ENCODE peak calls at places on chromosomes 4 and X, in nine cellular contexts. K is AG09309, Z is upper lobe of right lung, R is tibial artery, B is heart right ventricle, W is K562, M is suprapubic skin, D is transverse colon, H is stomach. L is an unnamed sample.

GRCh38 chrX:139907078-139907477 is 25.8 kb downstream of the ATP11C start:
- DNase-seq in K (no peak), Z (no peak), R (no peak), B (no peak), W (no peak), M (no peak), D (no peak), H (no peak), L (no peak)

GRCh38 chrX:150211988-150212387 is 151.1 kb upstream of the MAMLD1 start:
- DNase-seq in K (no peak), Z (no peak), R (no peak), B (no peak), W (no peak), M (no peak), D (no peak), H (no peak), L (no peak)

GRCh38 chr4:73407227-73407673 is 3.2 kb downstream of the ALB start:
- DNase-seq in K (no peak), Z (no peak), R (no peak), B (no peak), W (no peak), M (no peak), D (no peak), H (no peak), L (no peak)

GRCh38 chrX:154818916-154819770 is 13.9 kb upstream of the MPP1 start:
- DNase-seq in K (no peak), Z (no peak), R (no peak), B (no peak), W (no peak), M (no peak), D (no peak), H (no peak), L (no peak)

GRCh38 chrX:69503835-69504625 is at the start of gene NALF2:
- DNase-seq in K (no peak), Z (peak; percentile 75), R (no peak), B (peak; percentile 56), W (peak; percentile 26), M (no peak), D (peak; percentile 40), H (peak; percentile 58), L (no peak)

GRCh38 chrX:39443240-39443639 is 642.0 kb downstream of the MID1IP1 start:
- DNase-seq in K (no peak), Z (no peak), R (no peak), B (no peak), W (no peak), M (no peak), D (no peak), H (no peak), L (no peak)

GRCh38 chr4:110049951-110050925 is 137.6 kb downstream of the EGF start:
- DNase-seq in K (no peak), Z (no peak), R (no peak), B (no peak), W (peak; percentile 65), M (no peak), D (peak; percentile 40), H (peak; percentile 47), L (peak; percentile 31)

GRCh38 chrX:78886550-78886949 is 58.6 kb upstream of the P2RY10 start:
- DNase-seq in K (no peak), Z (no peak), R (no peak), B (no peak), W (no peak), M (no peak), D (no peak), H (no peak), L (peak; percentile 0)

GRCh38 chr4:127930175-127930574 is 34.8 kb downstream of the MFSD8 start:
- DNase-seq in K (no peak), Z (no peak), R (no peak), B (no peak), W (no peak), M (no peak), D (no peak), H (no peak), L (no peak)

GRCh38 chr4:67743194-67743593 is 11.0 kb downstream of the GNRHR start:
- DNase-seq in K (no peak), Z (no peak), R (no peak), B (no peak), W (no peak), M (no peak), D (no peak), H (no peak), L (no peak)

GRCh38 chr4:73381214-73381613 is 22.9 kb upstream of the ALB start:
- DNase-seq in K (no peak), Z (no peak), R (no peak), B (no peak), W (no peak), M (no peak), D (no peak), H (no peak), L (no peak)

GRCh38 chr4:158930573-158930972 is 161.7 kb downstream of the FNIP2 start:
- DNase-seq in K (no peak), Z (no peak), R (no peak), B (no peak), W (no peak), M (no peak), D (no peak), H (no peak), L (no peak)

GRCh38 chr4:68904786-68905185 is 46.8 kb downstream of the UGT2A3 start:
- DNase-seq in K (no peak), Z (no peak), R (no peak), B (no peak), W (no peak), M (no peak), D (peak; percentile 25), H (no peak), L (no peak)

GRCh38 chr4:150943831-150944230 is 71.3 kb downstream of the LRBA start:
- DNase-seq in K (no peak), Z (no peak), R (no peak), B (no peak), W (no peak), M (no peak), D (no peak), H (no peak), L (no peak)

GRCh38 chrX:40172169-40172979 is 74.6 kb upstream of the BCOR start:
- DNase-seq in K (no peak), Z (peak; percentile 85), R (peak; percentile 84), B (peak; percentile 73), W (peak; percentile 71), M (no peak), D (peak; percentile 64), H (peak; percentile 72), L (no peak)

GRCh38 chr4:95877636-95878035 is 37.7 kb downstream of the PDHA2 start:
- DNase-seq in K (no peak), Z (no peak), R (no peak), B (no peak), W (no peak), M (no peak), D (no peak), H (no peak), L (no peak)

GRCh38 chr4:184728858-184729257 is 5.0 kb downstream of the CENPU start:
- DNase-seq in K (no peak), Z (no peak), R (no peak), B (no peak), W (no peak), M (no peak), D (no peak), H (no peak), L (peak; percentile 19)

GRCh38 chr4:106317815-106318214 is 1.5 kb downstream of the AIMP1 start:
- DNase-seq in K (no peak), Z (no peak), R (no peak), B (no peak), W (no peak), M (no peak), D (no peak), H (no peak), L (no peak)

DNA sequence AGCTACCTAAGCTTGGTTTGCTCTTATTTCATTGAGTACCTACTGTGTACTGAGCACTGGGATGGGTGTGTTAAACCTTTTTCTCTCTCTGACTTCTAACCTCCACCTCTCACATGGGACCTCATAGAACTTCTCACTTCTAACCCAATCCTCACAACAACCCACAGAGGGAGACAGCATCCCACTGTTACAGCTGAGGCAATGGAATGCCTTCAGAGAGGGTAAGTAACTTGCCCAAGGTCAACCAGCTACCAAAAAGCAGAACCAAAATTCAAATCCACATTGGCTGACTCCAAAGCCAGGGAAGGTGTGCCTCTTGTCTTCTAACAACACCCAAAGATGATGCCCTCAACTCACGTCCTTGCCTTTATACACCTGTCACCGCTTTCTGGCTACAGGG is 5.4 kb downstream of the SEL1L3 start:
- DNase-seq in K (no peak), Z (no peak), R (no peak), B (no peak), W (no peak), M (no peak), D (no peak), H (no peak), L (no peak)
- TF ChIP-seq CTCF in K (no peak), Z (no peak), R (no peak), B (no peak), W (peak; percentile 40), M (no peak), D (no peak), H (no peak), L (peak; percentile 3)

GRCh38 chr4:185738038-185738552 is 73.9 kb downstream of the SORBS2 start:
- DNase-seq in K (peak; percentile 85), Z (no peak), R (no peak), B (no peak), W (no peak), M (no peak), D (no peak), H (no peak), L (peak; percentile 67)
- H3K4me3 ChIP-seq in K (peak overlapping the region; percentile 5), Z (peak overlapping the region; percentile 14), R (peak overlapping the region; percentile 38), B (peak overlapping the region; percentile 0), W (no peak overlapping the region), M (no peak overlapping the region), D (no peak overlapping the region), H (peak overlapping the region; percentile 12), L (peak overlapping the region; percentile 1)

GRCh38 chr4:59655996-59656395 is 1544.1 kb upstream of the ADGRL3 start:
- DNase-seq in K (no peak), Z (peak; percentile 23), R (no peak), B (no peak), W (no peak), M (no peak), D (no peak), H (no peak), L (no peak)
- TF ChIP-seq CTCF in K (no peak), Z (no peak), R (no peak), B (no peak), W (no peak), M (no peak), D (no peak), H (no peak), L (no peak)

DNA sequence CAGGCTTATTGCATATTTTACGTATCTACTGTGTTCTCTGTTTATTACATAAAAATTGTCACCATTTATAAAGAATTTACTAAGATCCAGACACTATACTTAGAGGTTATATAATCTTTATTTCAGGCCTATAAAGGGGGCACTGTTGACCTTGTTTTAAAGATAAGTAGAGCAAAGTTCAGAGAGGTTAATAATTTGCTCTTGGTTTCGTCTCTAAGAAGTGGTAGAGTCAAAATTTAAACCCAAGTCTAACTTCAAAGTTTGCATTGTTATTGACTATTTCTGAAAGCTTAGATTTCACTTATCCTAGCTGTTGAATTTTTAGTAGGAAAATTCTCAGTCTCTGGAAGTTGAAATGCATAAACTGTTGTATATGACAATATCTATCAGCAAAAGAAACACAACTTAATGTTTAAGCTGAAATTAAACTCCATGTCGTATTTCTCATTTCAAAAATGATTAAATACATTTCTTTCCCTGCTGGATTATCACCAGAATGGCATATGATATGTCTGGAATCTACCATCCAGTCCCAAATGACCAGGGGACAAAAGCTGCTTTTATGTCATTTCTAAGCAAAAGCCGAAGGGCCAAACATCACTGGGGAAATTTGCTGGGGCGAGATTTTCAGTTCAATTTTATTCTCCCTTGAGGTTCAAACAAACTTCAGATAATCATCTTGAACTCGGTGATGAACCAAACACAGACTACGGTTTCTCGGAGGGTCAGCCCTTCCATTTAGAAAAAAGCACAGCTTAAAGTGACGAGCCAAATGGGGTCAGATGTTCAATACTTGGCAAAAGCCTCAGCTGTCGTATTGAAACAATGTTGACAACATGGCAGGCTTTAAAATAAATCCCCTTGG is 138.3 kb downstream of the SLC7A11 start:
- DNase-seq in K (no peak), Z (no peak), R (no peak), B (no peak), W (no peak), M (no peak), D (no peak), H (no peak), L (no peak)
- H3K4me3 ChIP-seq in K (no peak overlapping the region), Z (no peak overlapping the region), R (peak overlapping the region; percentile 7), B (no peak overlapping the region), W (no peak overlapping the region), M (no peak overlapping the region), D (no peak overlapping the region), H (no peak overlapping the region), L (no peak overlapping the region)